ENCODE peak calls at places on chromosomes 16 and 17, in six cellular contexts. Y is activated T-helper 1 cell treated with Interleukin-2 at 50 U/mL for 16 hours; N is putamen; T is BE2C; M is left ventricle myocardium inferior; R is stimulated activated naive B cell treated with anti-CD40 and anti-IgM and Interleukin-4, amounts not matched to agents 10 μg/mL and 1 μg/mL and 100 μg/mL, for 72 hours. X is an unnamed sample.
A peak's percentile ranks its signal among the peaks of the same experiment; 100 is the strongest.

GRCh38 chr16:13984794-13985193 is 64.8 kb downstream of the ERCC4 start:
- DNase-seq in Y (no peak), N (no peak), T (no peak), M (no peak), R (no peak), X (no peak)

GRCh38 chr16:49441366-49441780 is 67.8 kb downstream of the C16orf78 start:
- DNase-seq in Y (peak; percentile 66), N (no peak), T (peak; percentile 59), M (peak; percentile 33), R (peak; percentile 50), X (peak; percentile 82)

GRCh38 chr17:79695293-79696158 is 35.2 kb upstream of the ENPP7 start:
- DNase-seq in Y (no peak), N (no peak), T (no peak), M (no peak), R (no peak), X (no peak)

GRCh38 chr17:83200231-83200699 is 120.9 kb downstream of the METRNL start:
- DNase-seq in Y (peak; percentile 15), N (no peak), T (peak; percentile 33), M (peak; percentile 76), R (peak; percentile 71), X (no peak)

GRCh38 chr17:11980813-11981212 is 16.5 kb downstream of the ZNF18 start:
- DNase-seq in Y (no peak), N (no peak), T (no peak), M (no peak), R (no peak), X (no peak)

GRCh38 chr17:49787932-49788442 is 494 bp upstream of the KAT7 start:
- DNase-seq in Y (no peak), N (no peak), T (no peak), M (no peak), R (peak; percentile 20), X (no peak)

GRCh38 chr17:35284955-35285354 is 42.1 kb downstream of the SLFN5 start:
- DNase-seq in Y (no peak), N (no peak), T (no peak), M (no peak), R (no peak), X (no peak)

GRCh38 chr16:61024180-61024900 is 1011.9 kb downstream of the CDH8 start:
- DNase-seq in Y (no peak), N (no peak), T (no peak), M (no peak), R (no peak), X (no peak)

GRCh38 chr17:29570521-29570920 is 2.0 kb downstream of the TP53I13 start:
- DNase-seq in Y (no peak), N (no peak), T (no peak), M (no peak), R (peak; percentile 0), X (no peak)

GRCh38 chr16:47258874-47259461 is 115.2 kb upstream of the NETO2 start:
- DNase-seq in Y (no peak), N (no peak), T (peak; percentile 35), M (no peak), R (no peak), X (peak; percentile 29)

GRCh38 chr16:20740007-20740883 is 1.4 kb downstream of the THUMPD1 start:
- DNase-seq in Y (no peak), N (no peak), T (no peak), M (no peak), R (no peak), X (peak; percentile 11)